ENCODE peak calls at places on chromosomes 4 and X, in seven cellular contexts. T is PC-3, R is NT2/D1, X is neural progenitor cell, P is IMR-90, E is GM23248, U is HCT116. O is an unnamed sample.

GRCh38 chr4:31125061-31125460 is 404.9 kb downstream of the PCDH7 start:
- DNase-seq in T (no peak), R (no peak), X (no peak), P (no peak), E (no peak), U (no peak), O (no peak)

GRCh38 chrX:154444001-154444754 is at the start of gene FAM50A:
- DNase-seq in T (peak; percentile 61), R (no peak), X (peak; percentile 86), P (peak; percentile 42), E (peak; percentile 87), U (no peak), O (peak; percentile 65)

GRCh38 chr4:87843936-87844335 is 11.2 kb downstream of the MEPE start:
- DNase-seq in T (peak; percentile 69), R (no peak), X (no peak), P (peak; percentile 52), E (peak; percentile 97), U (no peak), O (peak; percentile 97)

GRCh38 chrX:143058096-143058495 is 32.4 kb downstream of the SPANXN4 start:
- DNase-seq in T (no peak), R (no peak), X (peak; percentile 84), P (no peak), E (no peak), U (no peak), O (no peak)

GRCh38 chr4:68960294-68961163 is 8.9 kb upstream of the UGT2A3 start:
- DNase-seq in T (no peak), R (no peak), X (no peak), P (no peak), E (no peak), U (no peak), O (no peak)

GRCh38 chr4:17018013-17018412 is 119.6 kb upstream of the LDB2 start:
- DNase-seq in T (no peak), R (no peak), X (no peak), P (no peak), E (no peak), U (no peak), O (no peak)

GRCh38 chr4:17324431-17324830 is 187.5 kb downstream of the QDPR start:
- DNase-seq in T (peak; percentile 43), R (peak; percentile 42), X (peak; percentile 67), P (peak; percentile 77), E (peak; percentile 83), U (peak; percentile 29), O (peak; percentile 72)

GRCh38 chrX:146907391-146908240 is 93.1 kb upstream of the CXorf51A start:
- DNase-seq in T (no peak), R (no peak), X (peak; percentile 1), P (no peak), E (peak; percentile 0), U (no peak), O (peak; percentile 0)

GRCh38 chrX:56248492-56248891 is 16.3 kb downstream of the KLF8 start:
- DNase-seq in T (peak; percentile 60), R (no peak), X (peak; percentile 60), P (peak; percentile 25), E (peak; percentile 66), U (peak; percentile 21), O (peak; percentile 32)

GRCh38 chrX:44913656-44914531 is 40.9 kb downstream of the KDM6A start:
- DNase-seq in T (no peak), R (no peak), X (no peak), P (no peak), E (no peak), U (no peak), O (no peak)

GRCh38 chr4:150063128-150063527 is 15.1 kb upstream of the DCLK2 start:
- DNase-seq in T (no peak), R (no peak), X (no peak), P (peak; percentile 47), E (no peak), U (no peak), O (peak; percentile 61)

GRCh38 chrX:132009344-132009743 is 13.8 kb upstream of the STK26 start:
- DNase-seq in T (no peak), R (no peak), X (no peak), P (no peak), E (no peak), U (no peak), O (no peak)

GRCh38 chr4:68606240-68606639 is 30.1 kb upstream of the UGT2B17 start:
- DNase-seq in T (no peak), R (no peak), X (no peak), P (no peak), E (no peak), U (no peak), O (no peak)

GRCh38 chr4:74714731-74715130 is 79.6 kb downstream of the BTC start:
- DNase-seq in T (no peak), R (no peak), X (peak; percentile 8), P (no peak), E (no peak), U (no peak), O (no peak)

GRCh38 chr4:165505991-165506779 is 127.4 kb downstream of the CPE start:
- DNase-seq in T (peak; percentile 61), R (no peak), X (no peak), P (peak; percentile 30), E (peak; percentile 72), U (no peak), O (peak; percentile 87)

GRCh38 chr4:174071591-174071990 is 211.9 kb downstream of the FBXO8 start:
- DNase-seq in T (no peak), R (no peak), X (no peak), P (no peak), E (no peak), U (no peak), O (peak; percentile 71)

GRCh38 chrX:51931761-51932160 is 38.3 kb downstream of the MAGED1 start:
- DNase-seq in T (no peak), R (no peak), X (no peak), P (no peak), E (peak; percentile 3), U (no peak), O (no peak)

GRCh38 chr4:16897991-16898827 is at the start of gene LDB2:
- DNase-seq in T (no peak), R (no peak), X (peak; percentile 84), P (peak; percentile 88), E (peak; percentile 83), U (no peak), O (peak; percentile 96)

GRCh38 chr4:83536649-83537352 is 893 bp downstream of the GPAT3 start:
- DNase-seq in T (no peak), R (no peak), X (peak; percentile 21), P (no peak), E (peak; percentile 18), U (no peak), O (peak; percentile 25)

GRCh38 chr4:77922158-77923094 is 59.8 kb downstream of the MRPL1 start:
- DNase-seq in T (peak; percentile 56), R (no peak), X (no peak), P (peak; percentile 83), E (peak; percentile 77), U (no peak), O (no peak)

GRCh38 chr4:169163947-169164668 is 106.6 kb downstream of the SH3RF1 start:
- DNase-seq in T (no peak), R (no peak), X (no peak), P (no peak), E (no peak), U (no peak), O (no peak)

DNA sequence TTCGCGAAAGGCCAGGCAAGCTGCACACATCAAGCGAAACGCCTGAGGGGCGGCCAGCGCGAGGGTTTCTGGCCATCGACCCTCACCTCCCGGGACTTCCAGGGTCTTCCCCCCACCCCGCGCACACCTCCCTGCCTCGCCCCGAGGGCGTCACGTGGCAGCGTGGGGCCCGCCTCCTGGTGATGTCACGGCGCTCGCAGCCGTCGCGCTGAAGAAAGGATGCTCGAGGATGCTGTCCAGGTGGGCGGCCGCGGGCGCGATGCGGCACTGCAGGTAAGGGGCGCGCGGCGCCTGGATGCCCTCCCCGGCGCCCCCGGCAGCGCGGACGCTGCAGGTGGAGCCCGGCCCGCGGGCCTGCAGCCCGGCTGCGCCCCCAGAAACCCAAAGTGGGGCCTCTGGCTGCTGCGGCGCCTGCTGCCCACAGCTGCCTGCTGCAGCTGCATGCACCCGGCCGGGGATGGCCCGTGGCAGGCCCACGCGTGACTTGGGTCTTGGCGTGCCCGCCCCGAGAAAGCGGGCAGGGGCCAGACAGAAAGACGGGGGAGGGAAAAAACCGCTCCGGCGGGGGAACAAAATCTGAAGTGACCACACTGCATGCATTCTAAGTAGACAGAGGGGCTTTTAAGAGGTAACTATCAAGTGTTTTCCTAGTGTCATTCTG is 1.6 kb downstream of the CLCN4 start:
- DNase-seq in T (no peak), R (no peak), X (peak; percentile 55), P (no peak), E (peak; percentile 48), U (no peak), O (peak; percentile 5)
- H3K9ac ChIP-seq in T (no peak overlapping the region), R (no peak overlapping the region), X (no peak overlapping the region), P (no peak overlapping the region), E (no peak overlapping the region), U (no peak overlapping the region), O (peak overlapping the region; percentile 87)

DNA sequence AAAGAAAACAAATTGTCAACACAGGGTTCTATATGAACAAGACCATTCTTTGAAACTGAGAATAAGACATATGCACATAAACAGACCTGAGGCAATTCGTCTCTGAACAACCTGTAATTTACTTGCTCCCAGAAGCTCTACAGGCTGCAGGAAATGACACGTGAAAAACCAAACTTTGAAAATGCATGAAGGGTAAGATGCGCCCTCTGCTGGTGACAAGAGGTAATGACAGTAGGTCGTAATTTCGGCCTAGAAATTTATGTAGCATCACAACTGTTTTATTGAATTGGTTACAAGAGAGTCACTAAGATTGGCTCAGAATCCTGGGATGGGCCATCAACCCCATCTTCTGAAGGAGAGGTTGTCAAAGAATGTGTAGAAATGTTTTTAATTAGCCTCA is 276.5 kb downstream of the PPP4R3C start:
- DNase-seq in T (peak; percentile 50), R (peak; percentile 15), X (peak; percentile 35), P (peak; percentile 28), E (peak; percentile 45), U (peak; percentile 3), O (peak; percentile 4)
- H3K27me3 ChIP-seq in T (peaks cover 4% of the 10 kb centered on the region), R (no peaks in the 10 kb centered on the region), X (no peaks in the 10 kb centered on the region), P (no peaks in the 10 kb centered on the region), E (no peaks in the 10 kb centered on the region), U (no peaks in the 10 kb centered on the region), O (no peaks in the 10 kb centered on the region)

DNA sequence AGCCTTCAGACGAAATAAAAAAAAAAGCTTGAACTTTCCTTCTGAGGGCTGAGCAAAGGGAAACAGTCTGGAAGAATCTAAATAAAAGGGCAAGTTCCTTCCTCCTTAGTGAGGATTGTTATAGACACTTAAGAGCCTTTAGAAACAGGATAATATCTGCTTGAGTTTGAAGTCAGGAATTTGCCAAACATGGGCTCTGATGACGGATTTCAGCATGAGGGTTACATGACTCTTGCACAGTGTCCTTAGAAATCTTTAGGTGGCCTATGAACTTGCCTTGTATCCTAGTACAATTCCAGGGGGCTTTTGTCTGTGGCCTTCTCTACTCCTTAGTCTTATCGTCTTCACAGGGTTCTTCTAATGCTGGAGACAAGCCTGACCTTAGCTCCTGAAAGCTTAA is 94.1 kb downstream of the RLIM start:
- DNase-seq in T (no peak), R (no peak), X (no peak), P (no peak), E (peak; percentile 18), U (no peak), O (no peak)
- H3K9ac ChIP-seq in T (no peak overlapping the region), R (no peak overlapping the region), X (no peak overlapping the region), P (no peak overlapping the region), E (no peak overlapping the region), U (no peak overlapping the region), O (peak overlapping the region; percentile 14)

DNA sequence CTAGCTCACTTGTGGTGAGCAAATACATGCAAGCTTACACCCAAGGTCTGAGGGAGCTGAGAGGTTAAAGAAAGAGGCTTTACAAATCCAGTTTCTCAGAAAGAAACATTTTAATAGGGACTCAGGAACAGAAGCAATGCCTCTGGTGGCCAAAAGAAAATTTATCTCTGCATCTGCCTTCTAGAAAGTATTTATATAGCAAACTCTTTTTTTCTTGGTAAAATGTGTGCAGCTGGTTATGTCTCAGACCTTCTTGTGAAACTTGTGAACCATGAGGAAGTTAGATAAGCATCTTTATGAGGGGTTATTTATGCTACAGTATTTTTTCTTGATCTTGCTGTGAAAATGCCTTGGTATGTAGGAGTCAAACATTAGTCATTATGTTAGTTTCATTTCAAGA is 48.5 kb upstream of the CYSLTR1 start:
- DNase-seq in T (peak; percentile 92), R (no peak), X (no peak), P (no peak), E (peak; percentile 0), U (no peak), O (no peak)
- H3K27me3 ChIP-seq in T (no peaks in the 10 kb centered on the region), R (no peaks in the 10 kb centered on the region), X (no peaks in the 10 kb centered on the region), P (no peaks in the 10 kb centered on the region), E (no peaks in the 10 kb centered on the region), U (no peaks in the 10 kb centered on the region), O (no peaks in the 10 kb centered on the region)